ENCODE peak calls at places on chromosomes 12 and 14, in seven cellular contexts. One of them, this sample, is unnamed.

GRCh38 chr12:51593539-51593938 is 2.5 kb downstream of the SCN8A start:
- DNase-seq in lower leg skin: no peak
- DNase-seq in gastrocnemius medialis: no peak
- DNase-seq in H1: no peak
- DNase-seq in adrenal gland: peak
- DNase-seq in esophagus muscularis mucosa: no peak
- DNase-seq in uterus: no peak
- DNase-seq in this sample: peak

GRCh38 chr12:66279127-66279712 is 23.1 kb upstream of the HELB start:
- DNase-seq in lower leg skin: no peak
- DNase-seq in gastrocnemius medialis: no peak
- DNase-seq in H1: no peak
- DNase-seq in adrenal gland: no peak
- DNase-seq in esophagus muscularis mucosa: no peak
- DNase-seq in uterus: no peak
- DNase-seq in this sample: no peak

GRCh38 chr12:12890492-12890814 is 909 bp upstream of the GPRC5A start:
- DNase-seq in lower leg skin: no peak
- DNase-seq in gastrocnemius medialis: no peak
- DNase-seq in H1: no peak
- DNase-seq in adrenal gland: no peak
- DNase-seq in esophagus muscularis mucosa: no peak
- DNase-seq in uterus: no peak
- DNase-seq in this sample: peak

GRCh38 chr12:53100466-53101151 is 2.7 kb upstream of the SOAT2 start:
- DNase-seq in lower leg skin: no peak
- DNase-seq in gastrocnemius medialis: no peak
- DNase-seq in H1: no peak
- DNase-seq in adrenal gland: no peak
- DNase-seq in esophagus muscularis mucosa: no peak
- DNase-seq in uterus: no peak
- DNase-seq in this sample: no peak

GRCh38 chr12:13000935-13001724 is 1.1 kb upstream of the HEBP1 start:
- DNase-seq in lower leg skin: no peak
- DNase-seq in gastrocnemius medialis: peak
- DNase-seq in H1: peak
- DNase-seq in adrenal gland: peak
- DNase-seq in esophagus muscularis mucosa: no peak
- DNase-seq in uterus: peak
- DNase-seq in this sample: peak

GRCh38 chr14:34810028-34810427 is 65.1 kb downstream of the BAZ1A start:
- DNase-seq in lower leg skin: no peak
- DNase-seq in gastrocnemius medialis: no peak
- DNase-seq in H1: no peak
- DNase-seq in adrenal gland: no peak
- DNase-seq in esophagus muscularis mucosa: no peak
- DNase-seq in uterus: no peak
- DNase-seq in this sample: no peak

GRCh38 chr12:54420766-54421144 is 1.7 kb upstream of the ITGA5 start:
- DNase-seq in lower leg skin: no peak
- DNase-seq in gastrocnemius medialis: peak
- DNase-seq in H1: no peak
- DNase-seq in adrenal gland: no peak
- DNase-seq in esophagus muscularis mucosa: no peak
- DNase-seq in uterus: peak
- DNase-seq in this sample: no peak

GRCh38 chr12:114982760-114983159 is 298.8 kb upstream of the TBX3 start:
- DNase-seq in lower leg skin: no peak
- DNase-seq in gastrocnemius medialis: no peak
- DNase-seq in H1: no peak
- DNase-seq in adrenal gland: no peak
- DNase-seq in esophagus muscularis mucosa: no peak
- DNase-seq in uterus: no peak
- DNase-seq in this sample: no peak

GRCh38 chr12:107377596-107378385 is 284.4 kb upstream of the CRY1 start:
- DNase-seq in lower leg skin: no peak
- DNase-seq in gastrocnemius medialis: no peak
- DNase-seq in H1: no peak
- DNase-seq in adrenal gland: no peak
- DNase-seq in esophagus muscularis mucosa: no peak
- DNase-seq in uterus: no peak
- DNase-seq in this sample: no peak

GRCh38 chr14:28142400-28143015 is 624.1 kb upstream of the FOXG1 start:
- DNase-seq in lower leg skin: no peak
- DNase-seq in gastrocnemius medialis: no peak
- DNase-seq in H1: no peak
- DNase-seq in adrenal gland: no peak
- DNase-seq in esophagus muscularis mucosa: no peak
- DNase-seq in uterus: no peak
- DNase-seq in this sample: no peak

GRCh38 chr14:32933943-32934890 is 4.5 kb upstream of the NPAS3 start:
- DNase-seq in lower leg skin: no peak
- DNase-seq in gastrocnemius medialis: no peak
- DNase-seq in H1: peak
- DNase-seq in adrenal gland: peak
- DNase-seq in esophagus muscularis mucosa: no peak
- DNase-seq in uterus: peak
- DNase-seq in this sample: peak

GRCh38 chr14:73863209-73863608 is 11.6 kb downstream of the PTGR2 start:
- DNase-seq in lower leg skin: no peak
- DNase-seq in gastrocnemius medialis: no peak
- DNase-seq in H1: no peak
- DNase-seq in adrenal gland: no peak
- DNase-seq in esophagus muscularis mucosa: no peak
- DNase-seq in uterus: no peak
- DNase-seq in this sample: no peak

GRCh38 chr14:106811167-106811566 is 1284.8 kb downstream of the TMEM121 start:
- DNase-seq in lower leg skin: no peak
- DNase-seq in gastrocnemius medialis: no peak
- DNase-seq in H1: no peak
- DNase-seq in adrenal gland: no peak
- DNase-seq in esophagus muscularis mucosa: peak
- DNase-seq in uterus: no peak
- DNase-seq in this sample: no peak

GRCh38 chr12:103257763-103258162 is 238.0 kb downstream of the C12orf42 start:
- DNase-seq in lower leg skin: no peak
- DNase-seq in gastrocnemius medialis: no peak
- DNase-seq in H1: no peak
- DNase-seq in adrenal gland: no peak
- DNase-seq in esophagus muscularis mucosa: no peak
- DNase-seq in uterus: no peak
- DNase-seq in this sample: no peak

DNA sequence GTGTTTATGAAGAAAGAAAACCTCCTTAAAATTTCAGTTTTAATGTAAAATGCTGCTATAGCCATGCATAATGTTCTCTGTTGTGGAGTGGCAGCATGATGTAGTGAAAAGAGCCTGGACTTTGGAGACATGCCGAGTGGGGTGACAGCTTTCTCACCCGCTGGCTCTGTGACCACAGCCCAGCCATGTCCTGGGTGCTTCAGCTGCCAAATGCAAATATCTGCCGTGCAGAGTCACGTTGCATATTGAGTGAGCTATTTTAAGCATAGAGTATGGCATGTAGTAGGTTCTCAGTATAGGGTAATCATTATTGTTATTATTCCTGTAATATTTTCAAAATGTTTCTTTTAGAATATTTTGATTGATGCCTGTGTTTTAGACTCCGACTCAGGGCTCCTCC is 15.5 kb upstream of the TCTN2 start:
- DNase-seq in lower leg skin: no peak
- DNase-seq in gastrocnemius medialis: no peak
- DNase-seq in H1: no peak
- DNase-seq in adrenal gland: no peak
- DNase-seq in esophagus muscularis mucosa: no peak
- DNase-seq in uterus: no peak
- DNase-seq in this sample: no peak
- TF ChIP-seq POLR2A in lower leg skin: no peak
- TF ChIP-seq POLR2A in gastrocnemius medialis: no peak
- TF ChIP-seq POLR2A in H1: no peak
- TF ChIP-seq POLR2A in adrenal gland: no peak
- TF ChIP-seq POLR2A in esophagus muscularis mucosa: no peak
- TF ChIP-seq POLR2A in uterus: no peak
- TF ChIP-seq POLR2A in this sample: no peak

GRCh38 chr14:63543826-63544320 is 696 bp upstream of the PPP2R5E start:
- DNase-seq in lower leg skin: no peak
- DNase-seq in gastrocnemius medialis: no peak
- DNase-seq in H1: no peak
- DNase-seq in adrenal gland: peak
- DNase-seq in esophagus muscularis mucosa: no peak
- DNase-seq in uterus: no peak
- DNase-seq in this sample: no peak

GRCh38 chr14:63544641-63545234 is 1.6 kb upstream of the PPP2R5E start:
- DNase-seq in lower leg skin: no peak
- DNase-seq in gastrocnemius medialis: no peak
- DNase-seq in H1: no peak
- DNase-seq in adrenal gland: no peak
- DNase-seq in esophagus muscularis mucosa: no peak
- DNase-seq in uterus: no peak
- DNase-seq in this sample: no peak

GRCh38 chr14:63545431-63545830 is 2.3 kb upstream of the PPP2R5E start:
- DNase-seq in lower leg skin: no peak
- DNase-seq in gastrocnemius medialis: no peak
- DNase-seq in H1: no peak
- DNase-seq in adrenal gland: no peak
- DNase-seq in esophagus muscularis mucosa: no peak
- DNase-seq in uterus: no peak
- DNase-seq in this sample: no peak

GRCh38 chr14:63542231-63542999 is 762 bp downstream of the PPP2R5E start:
- DNase-seq in lower leg skin: peak
- DNase-seq in gastrocnemius medialis: peak
- DNase-seq in H1: peak
- DNase-seq in adrenal gland: peak
- DNase-seq in esophagus muscularis mucosa: no peak
- DNase-seq in uterus: peak
- DNase-seq in this sample: peak

DNA sequence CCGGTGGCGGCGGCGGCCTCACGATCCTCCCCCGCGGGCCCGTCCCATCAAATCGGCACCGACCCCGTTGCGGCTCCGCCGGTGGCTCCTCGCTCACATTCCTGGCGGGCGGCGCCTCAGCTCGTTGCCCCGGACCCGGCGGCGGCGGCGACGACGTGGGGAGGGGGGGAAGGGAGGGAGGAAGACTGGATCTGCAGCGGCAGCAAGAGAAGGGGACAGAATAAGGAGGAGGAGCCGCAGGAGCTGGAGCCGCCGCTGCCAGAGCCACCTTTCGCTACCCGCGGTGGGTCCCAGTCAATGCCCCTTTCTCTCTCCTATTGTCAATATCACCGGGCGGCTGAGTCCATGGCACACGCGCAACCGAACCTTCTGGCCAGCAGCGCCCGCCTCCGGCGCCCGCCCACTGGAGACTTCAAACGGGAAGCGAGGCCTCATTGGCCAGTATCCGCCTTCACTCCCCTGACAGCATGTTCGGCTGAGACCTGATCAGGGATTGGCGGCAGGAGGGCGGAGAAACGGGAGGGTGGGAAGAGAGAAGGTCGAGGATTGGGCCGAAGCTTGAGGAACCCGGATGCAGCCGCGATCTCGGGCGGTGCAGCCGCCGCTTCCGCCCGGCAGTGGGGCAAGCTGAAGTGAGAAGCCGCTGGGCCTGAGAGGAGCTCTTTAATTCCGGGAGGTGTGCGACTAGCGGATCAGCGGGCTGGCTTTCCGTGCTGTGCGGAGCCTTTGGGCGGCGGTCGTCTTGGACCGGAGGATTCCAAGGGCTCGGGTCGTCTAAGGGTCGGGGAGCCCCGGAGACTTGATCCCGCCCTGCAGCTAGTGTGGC is at the start of gene PPP2R5E:
- DNase-seq in lower leg skin: peak
- DNase-seq in gastrocnemius medialis: peak
- DNase-seq in H1: peak
- DNase-seq in adrenal gland: peak
- DNase-seq in esophagus muscularis mucosa: peak
- DNase-seq in uterus: peak
- DNase-seq in this sample: peak
- TF ChIP-seq POLR2A in lower leg skin: no peak
- TF ChIP-seq POLR2A in gastrocnemius medialis: peak
- TF ChIP-seq POLR2A in H1: peak
- TF ChIP-seq POLR2A in adrenal gland: peak
- TF ChIP-seq POLR2A in esophagus muscularis mucosa: peak
- TF ChIP-seq POLR2A in uterus: peak
- TF ChIP-seq POLR2A in this sample: peak

GRCh38 chr12:23950775-23951391 is 1.4 kb upstream of the SOX5 start:
- DNase-seq in lower leg skin: no peak
- DNase-seq in gastrocnemius medialis: no peak
- DNase-seq in H1: peak
- DNase-seq in adrenal gland: no peak
- DNase-seq in esophagus muscularis mucosa: no peak
- DNase-seq in uterus: no peak
- DNase-seq in this sample: no peak
- TF ChIP-seq POLR2A in lower leg skin: no peak
- TF ChIP-seq POLR2A in gastrocnemius medialis: no peak
- TF ChIP-seq POLR2A in H1: no peak
- TF ChIP-seq POLR2A in adrenal gland: no peak
- TF ChIP-seq POLR2A in esophagus muscularis mucosa: no peak
- TF ChIP-seq POLR2A in uterus: no peak
- TF ChIP-seq POLR2A in this sample: no peak

DNA sequence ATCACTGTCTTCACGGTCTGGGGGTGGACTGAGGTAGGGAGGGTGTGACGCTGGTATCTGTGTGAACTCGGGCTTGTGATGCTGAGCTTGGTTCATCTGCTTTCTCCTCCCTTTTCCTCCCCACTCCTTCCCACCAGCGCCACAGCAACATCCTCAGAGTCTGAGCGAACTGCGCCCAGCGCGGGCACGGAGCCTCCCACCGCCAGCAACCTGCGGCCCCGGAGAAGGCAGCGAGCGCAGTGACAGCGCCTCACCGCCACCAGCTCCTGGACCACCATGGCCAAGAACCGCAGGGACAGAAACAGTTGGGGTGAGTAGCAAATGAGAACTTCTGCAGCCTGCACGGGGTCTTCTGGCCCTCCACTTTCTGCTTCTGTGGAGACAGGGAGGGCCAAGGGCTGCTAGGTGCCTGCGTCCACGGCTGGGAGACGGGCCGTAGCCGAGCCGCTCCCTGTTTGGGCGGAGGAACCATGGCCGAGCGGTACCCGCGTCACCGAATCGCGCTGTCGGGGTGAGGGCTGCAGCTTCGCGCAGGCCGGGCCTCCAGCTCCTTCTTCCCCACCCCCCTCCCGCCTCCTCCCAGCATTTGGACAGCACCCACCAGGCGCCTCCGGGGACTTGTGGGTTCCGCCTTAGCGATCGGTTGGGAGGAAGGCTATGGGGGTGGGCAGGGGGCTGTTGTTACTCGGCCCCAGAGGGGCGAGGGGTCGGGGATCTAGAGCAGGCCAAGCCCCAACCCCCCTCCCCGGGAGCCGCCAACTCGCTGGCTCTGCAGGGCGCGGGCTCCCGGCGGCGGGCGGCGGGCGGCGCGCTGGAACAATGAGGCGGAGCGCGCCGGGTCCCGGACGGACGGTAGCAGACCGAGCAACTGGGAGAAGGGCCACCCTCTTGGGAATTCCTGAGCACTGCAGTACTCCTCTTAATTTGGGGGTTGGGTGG is at the start of gene ATL1:
- DNase-seq in lower leg skin: peak
- DNase-seq in gastrocnemius medialis: peak
- DNase-seq in H1: peak
- DNase-seq in adrenal gland: peak
- DNase-seq in esophagus muscularis mucosa: peak
- DNase-seq in uterus: peak
- DNase-seq in this sample: peak
- TF ChIP-seq POLR2A in lower leg skin: no peak
- TF ChIP-seq POLR2A in gastrocnemius medialis: no peak
- TF ChIP-seq POLR2A in H1: peak
- TF ChIP-seq POLR2A in adrenal gland: peak
- TF ChIP-seq POLR2A in esophagus muscularis mucosa: no peak
- TF ChIP-seq POLR2A in uterus: peak
- TF ChIP-seq POLR2A in this sample: peak

GRCh38 chr14:104800600-104801283 is at the start of gene ZBTB42:
- DNase-seq in lower leg skin: no peak
- DNase-seq in gastrocnemius medialis: peak
- DNase-seq in H1: peak
- DNase-seq in adrenal gland: peak
- DNase-seq in esophagus muscularis mucosa: peak
- DNase-seq in uterus: peak
- DNase-seq in this sample: peak
- TF ChIP-seq POLR2A in lower leg skin: no peak
- TF ChIP-seq POLR2A in gastrocnemius medialis: peak
- TF ChIP-seq POLR2A in H1: no peak
- TF ChIP-seq POLR2A in adrenal gland: peak
- TF ChIP-seq POLR2A in esophagus muscularis mucosa: no peak
- TF ChIP-seq POLR2A in uterus: peak
- TF ChIP-seq POLR2A in this sample: peak